ENCODE peak calls at places on chromosomes 2 and 18, in seven cellular contexts. O, Z, V, A, G, F and U are unnamed samples. For H3K27me3 and H3K4me1, the result is how much of the 10 kb centered on the place peaks cover.

GRCh38 chr2:237290249-237290648 is 123.7 kb downstream of the COL6A3 start:
- DNase-seq in F (peak), A (peak), V (no peak), G (peak), Z (peak), O (peak), U (peak)

GRCh38 chr2:239690651-239691631 is 290.1 kb upstream of the HDAC4 start:
- DNase-seq in Z (no peak), A (no peak), G (no peak), F (no peak), V (no peak), O (no peak), U (no peak)

GRCh38 chr2:177355874-177356273 is 36.7 kb upstream of the AGPS start:
- DNase-seq in O (no peak), Z (no peak), F (peak), G (no peak), A (no peak), V (no peak), U (no peak)

GRCh38 chr2:16109368-16109820 is 169.0 kb downstream of the MYCN start:
- DNase-seq in Z (no peak), V (no peak), G (no peak), A (no peak), F (no peak), O (no peak), U (peak)

GRCh38 chr2:205511666-205512065 is 170.6 kb upstream of the NRP2 start:
- DNase-seq in G (no peak), A (no peak), Z (no peak), O (no peak), V (no peak), F (peak), U (no peak)

GRCh38 chr2:644871-645270 is 32.3 kb downstream of the TMEM18 start:
- DNase-seq in O (no peak), Z (no peak), F (no peak), A (no peak), V (no peak), G (no peak), U (no peak)

GRCh38 chr2:231707625-231708049 is 688 bp upstream of the PTMA start:
- DNase-seq in G (no peak), O (peak), V (peak), Z (no peak), F (peak), A (peak), U (no peak)

GRCh38 chr2:18161681-18162080 is 283.2 kb downstream of the KCNS3 start:
- DNase-seq in F (no peak), G (no peak), Z (no peak), O (no peak), V (no peak), A (no peak), U (no peak)

GRCh38 chr18:30889582-30890301 is 152.8 kb downstream of the DSC3 start:
- DNase-seq in G (no peak), A (no peak), O (no peak), F (peak), Z (no peak), V (peak), U (no peak)

GRCh38 chr2:150487537-150488429 is at the start of gene RND3:
- DNase-seq in O (peak), V (peak), F (peak), Z (peak), G (peak), A (peak), U (peak)

GRCh38 chr2:120378605-120379004 is 32.7 kb downstream of the INHBB start:
- DNase-seq in V (no peak), F (no peak), A (no peak), O (no peak), Z (no peak), G (no peak), U (no peak)

GRCh38 chr2:13654416-13654815 is 937.7 kb downstream of the TRIB2 start:
- DNase-seq in A (no peak), V (no peak), O (no peak), G (no peak), Z (no peak), F (peak), U (no peak)

GRCh38 chr2:101145406-101145805 is 5.8 kb downstream of the TBC1D8 start:
- DNase-seq in F (peak), Z (no peak), O (no peak), V (peak), A (no peak), G (no peak), U (no peak)

GRCh38 chr2:205683179-205683978 is 1.1 kb downstream of the NRP2 start:
- DNase-seq in V (no peak), A (no peak), F (peak), G (peak), O (no peak), Z (no peak), U (no peak)

GRCh38 chr2:185608799-185609198 is 129.8 kb upstream of the FSIP2 start:
- DNase-seq in Z (no peak), O (no peak), V (peak), F (peak), G (no peak), A (no peak), U (no peak)

GRCh38 chr2:173991857-173992588 is 26.9 kb upstream of the SP3 start:
- DNase-seq in A (peak), Z (peak), G (peak), V (no peak), O (peak), F (peak), U (peak)
- H3K4me3 ChIP-seq in A (no peak), Z (no peak), G (no peak), V (no peak), O (peak), F (no peak), U (peak)

DNA sequence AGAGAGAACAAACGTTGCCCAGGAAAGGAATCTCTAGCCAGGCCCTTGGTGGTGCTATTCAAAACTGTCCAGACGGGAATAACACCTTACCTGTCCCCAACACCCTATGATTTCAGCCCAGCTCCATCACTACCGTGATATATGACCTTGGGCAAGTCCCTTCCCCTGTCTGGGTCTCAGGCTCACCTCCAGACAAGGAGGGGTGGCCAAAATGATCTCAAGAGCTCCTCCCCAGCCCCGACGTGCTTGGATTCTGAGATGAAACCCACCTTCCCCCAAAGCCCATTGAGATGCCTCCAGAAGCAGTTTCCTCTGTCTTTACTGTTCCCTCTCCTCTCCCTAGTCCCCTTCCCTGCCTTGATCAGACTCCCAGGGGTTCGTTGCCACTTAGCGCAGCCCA is 1.5 kb downstream of the KCNK3 start:
- DNase-seq in G (no peak), V (no peak), F (no peak), Z (no peak), O (no peak), A (no peak), U (no peak)
- H3K27me3 ChIP-seq in G (half or more), V (under half), F (under half), Z (half or more), O (half or more), A (under half), U (under half)

DNA sequence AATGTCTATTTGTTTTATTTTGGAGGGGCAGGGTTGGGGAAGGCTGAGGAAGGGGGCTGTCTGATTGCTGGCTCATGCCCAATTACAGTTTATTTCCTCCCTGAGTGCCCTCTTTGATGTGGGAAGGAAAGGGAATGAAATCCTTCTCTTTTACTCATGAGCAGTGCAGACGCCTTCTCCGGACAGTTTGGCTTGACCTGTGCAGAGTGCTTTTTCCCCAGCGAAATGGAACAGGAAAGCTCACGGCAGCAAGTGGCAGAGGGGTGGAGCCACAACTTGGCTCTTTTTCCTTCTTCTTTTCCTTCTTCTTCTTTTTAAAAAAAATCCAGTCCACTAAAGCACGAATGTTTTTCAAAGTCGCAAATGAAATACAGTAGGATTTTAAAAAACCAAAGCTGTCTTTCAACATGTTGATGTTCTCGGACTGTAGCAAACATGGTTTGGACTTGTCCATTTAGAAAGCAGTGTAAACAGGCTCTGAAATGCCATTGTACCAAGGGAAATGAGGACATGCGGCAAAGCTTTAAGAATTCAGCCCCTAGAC is 34.6 kb downstream of the RAB31 start:
- DNase-seq in F (peak), G (peak), V (no peak), A (no peak), Z (no peak), O (no peak), U (no peak)
- H3K4me1 ChIP-seq in F (under half), G (under half), V (under half), A (under half), Z (under half), O (under half), U (under half)

GRCh38 chr18:48893061-48893558 is 57.7 kb downstream of the SMAD7 start:
- DNase-seq in V (no peak), Z (no peak), A (no peak), G (no peak), F (no peak), O (no peak), U (peak)
- H3K4me3 ChIP-seq in V (no peak), Z (no peak), A (no peak), G (no peak), F (no peak), O (no peak), U (no peak)

GRCh38 chr2:170394988-170395387 is 217.0 kb downstream of the MYO3B start:
- DNase-seq in Z (no peak), V (no peak), A (no peak), G (no peak), O (no peak), F (no peak), U (no peak)

GRCh38 chr2:170386554-170386953 is 208.6 kb downstream of the MYO3B start:
- DNase-seq in V (no peak), O (no peak), G (no peak), Z (no peak), A (no peak), F (no peak), U (no peak)

GRCh38 chr2:170393861-170394498 is 216.0 kb downstream of the MYO3B start:
- DNase-seq in G (no peak), O (no peak), F (no peak), Z (no peak), V (no peak), A (no peak), U (no peak)

GRCh38 chr2:170396799-170397459 is 219.0 kb downstream of the MYO3B start:
- DNase-seq in A (no peak), F (no peak), Z (no peak), O (no peak), V (no peak), G (peak), U (no peak)

DNA sequence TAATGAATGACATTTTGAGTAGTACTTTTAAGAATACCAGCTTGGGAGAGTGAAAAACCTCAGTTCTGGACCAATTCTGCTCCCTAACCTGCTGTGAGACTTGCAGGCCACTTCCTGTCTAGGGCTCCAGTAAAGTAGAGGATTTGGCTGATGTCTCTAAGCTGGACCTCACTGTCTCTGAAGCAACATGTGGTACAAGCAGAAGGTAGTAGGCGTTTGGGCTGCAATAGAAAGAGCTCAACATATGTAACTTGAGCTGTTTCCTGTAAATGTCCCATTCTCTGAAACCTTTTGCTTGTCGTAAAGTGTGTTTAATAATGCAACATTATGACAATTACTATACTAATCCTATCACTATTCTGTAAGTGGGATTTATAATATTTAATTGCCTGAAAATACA is 213.1 kb downstream of the MYO3B start:
- DNase-seq in F (no peak), O (no peak), A (no peak), Z (no peak), G (no peak), V (no peak), U (no peak)
- H3K27me3 ChIP-seq in F (under half), O (half or more), A (under half), Z (under half), G (under half), V (under half), U (under half)

GRCh38 chr2:181915096-181915495 is 23.6 kb downstream of the ITPRID2 start:
- DNase-seq in G (no peak), V (no peak), A (no peak), F (no peak), O (no peak), Z (no peak), U (no peak)
- H3K4me1 ChIP-seq in G (under half), V (half or more), A (under half), F (under half), O (under half), Z (under half), U (under half)

GRCh38 chr2:170827841-170828532 is 11.3 kb downstream of the GAD1 start:
- DNase-seq in A (no peak), F (no peak), G (no peak), V (no peak), O (no peak), Z (no peak), U (no peak)
- H3K4me3 ChIP-seq in A (no peak), F (no peak), G (no peak), V (no peak), O (no peak), Z (no peak), U (no peak)

GRCh38 chr2:88932677-88933076 is 241.2 kb downstream of the RPIA start:
- DNase-seq in G (no peak), O (no peak), A (no peak), F (no peak), V (no peak), Z (no peak), U (no peak)
- H3K27me3 ChIP-seq in G (under half), O (under half), A (under half), F (under half), V (under half), Z (under half), U (under half)

GRCh38 chr2:218281449-218281848 is 10.9 kb downstream of the TMBIM1 start:
- DNase-seq in F (peak), G (no peak), O (no peak), Z (no peak), A (no peak), V (no peak), U (no peak)
- H3K4me1 ChIP-seq in F (under half), G (under half), O (half or more), Z (under half), A (under half), V (under half), U (under half)